ENCODE peak calls at places on chromosomes 7 and 10, in seven cellular contexts. One of them, this sample, is unnamed.

GRCh38 chr10:79413196-79413595 is 32.2 kb downstream of the ZCCHC24 start:
- DNase-seq in activated naive CD8-positive, alpha-beta T cell treated with anti-CD3 and anti-CD28 coated beads, Interleukin-2, amount 10 ng/mL, durations not matched to agents 7 days and 5 days: no peak
- DNase-seq in NCI-H1092 treated with DMSO at 0.1 percent for 48 hours: no peak
- DNase-seq in effector CD4-positive, alpha-beta T cell: no peak
- DNase-seq in stimulated activated CD4-positive, alpha-beta T cell treated with anti-CD3 and anti-CD28 coated beads, Interleukin-1b, Interleukin-23, amount 100 ng/mL, for 1 hour: no peak
- DNase-seq in T-cell: no peak
- DNase-seq in kidney tubule cell: no peak
- DNase-seq in this sample: no peak

GRCh38 chr7:157438121-157439025 is 101.6 kb downstream of the DNAJB6 start:
- DNase-seq in effector CD4-positive, alpha-beta T cell: no peak
- DNase-seq in NCI-H1092 treated with DMSO at 0.1 percent for 48 hours: no peak
- DNase-seq in activated naive CD8-positive, alpha-beta T cell treated with anti-CD3 and anti-CD28 coated beads, Interleukin-2, amount 10 ng/mL, durations not matched to agents 7 days and 5 days: no peak
- DNase-seq in kidney tubule cell: no peak
- DNase-seq in T-cell: no peak
- DNase-seq in stimulated activated CD4-positive, alpha-beta T cell treated with anti-CD3 and anti-CD28 coated beads, Interleukin-1b, Interleukin-23, amount 100 ng/mL, for 1 hour: no peak
- DNase-seq in this sample: no peak

GRCh38 chr7:157440346-157441022 is 103.7 kb downstream of the DNAJB6 start:
- DNase-seq in stimulated activated CD4-positive, alpha-beta T cell treated with anti-CD3 and anti-CD28 coated beads, Interleukin-1b, Interleukin-23, amount 100 ng/mL, for 1 hour: no peak
- DNase-seq in T-cell: no peak
- DNase-seq in effector CD4-positive, alpha-beta T cell: no peak
- DNase-seq in activated naive CD8-positive, alpha-beta T cell treated with anti-CD3 and anti-CD28 coated beads, Interleukin-2, amount 10 ng/mL, durations not matched to agents 7 days and 5 days: no peak
- DNase-seq in NCI-H1092 treated with DMSO at 0.1 percent for 48 hours: no peak
- DNase-seq in kidney tubule cell: no peak
- DNase-seq in this sample: no peak

GRCh38 chr10:87861566-87861952 is 1.8 kb downstream of the KLLN start:
- DNase-seq in activated naive CD8-positive, alpha-beta T cell treated with anti-CD3 and anti-CD28 coated beads, Interleukin-2, amount 10 ng/mL, durations not matched to agents 7 days and 5 days: no peak
- DNase-seq in effector CD4-positive, alpha-beta T cell: no peak
- DNase-seq in T-cell: no peak
- DNase-seq in stimulated activated CD4-positive, alpha-beta T cell treated with anti-CD3 and anti-CD28 coated beads, Interleukin-1b, Interleukin-23, amount 100 ng/mL, for 1 hour: no peak
- DNase-seq in NCI-H1092 treated with DMSO at 0.1 percent for 48 hours: no peak
- DNase-seq in kidney tubule cell: peak; percentile 83
- DNase-seq in this sample: no peak

GRCh38 chr7:147308539-147308938 is 1191.9 kb downstream of the CNTNAP2 start:
- DNase-seq in T-cell: no peak
- DNase-seq in NCI-H1092 treated with DMSO at 0.1 percent for 48 hours: no peak
- DNase-seq in stimulated activated CD4-positive, alpha-beta T cell treated with anti-CD3 and anti-CD28 coated beads, Interleukin-1b, Interleukin-23, amount 100 ng/mL, for 1 hour: no peak
- DNase-seq in kidney tubule cell: no peak
- DNase-seq in activated naive CD8-positive, alpha-beta T cell treated with anti-CD3 and anti-CD28 coated beads, Interleukin-2, amount 10 ng/mL, durations not matched to agents 7 days and 5 days: no peak
- DNase-seq in effector CD4-positive, alpha-beta T cell: no peak
- DNase-seq in this sample: no peak

GRCh38 chr7:26167293-26167934 is 15.4 kb downstream of the NFE2L3 start:
- DNase-seq in effector CD4-positive, alpha-beta T cell: no peak
- DNase-seq in T-cell: peak; percentile 16
- DNase-seq in kidney tubule cell: peak; percentile 49
- DNase-seq in NCI-H1092 treated with DMSO at 0.1 percent for 48 hours: no peak
- DNase-seq in activated naive CD8-positive, alpha-beta T cell treated with anti-CD3 and anti-CD28 coated beads, Interleukin-2, amount 10 ng/mL, durations not matched to agents 7 days and 5 days: no peak
- DNase-seq in stimulated activated CD4-positive, alpha-beta T cell treated with anti-CD3 and anti-CD28 coated beads, Interleukin-1b, Interleukin-23, amount 100 ng/mL, for 1 hour: no peak
- DNase-seq in this sample: no peak

GRCh38 chr10:83372646-83373045 is 766.7 kb upstream of the GHITM start:
- DNase-seq in kidney tubule cell: no peak
- DNase-seq in T-cell: no peak
- DNase-seq in activated naive CD8-positive, alpha-beta T cell treated with anti-CD3 and anti-CD28 coated beads, Interleukin-2, amount 10 ng/mL, durations not matched to agents 7 days and 5 days: no peak
- DNase-seq in NCI-H1092 treated with DMSO at 0.1 percent for 48 hours: no peak
- DNase-seq in stimulated activated CD4-positive, alpha-beta T cell treated with anti-CD3 and anti-CD28 coated beads, Interleukin-1b, Interleukin-23, amount 100 ng/mL, for 1 hour: no peak
- DNase-seq in effector CD4-positive, alpha-beta T cell: no peak
- DNase-seq in this sample: no peak

GRCh38 chr10:118980870-118981269 is 48.6 kb upstream of the NANOS1 start:
- DNase-seq in activated naive CD8-positive, alpha-beta T cell treated with anti-CD3 and anti-CD28 coated beads, Interleukin-2, amount 10 ng/mL, durations not matched to agents 7 days and 5 days: no peak
- DNase-seq in stimulated activated CD4-positive, alpha-beta T cell treated with anti-CD3 and anti-CD28 coated beads, Interleukin-1b, Interleukin-23, amount 100 ng/mL, for 1 hour: no peak
- DNase-seq in T-cell: no peak
- DNase-seq in effector CD4-positive, alpha-beta T cell: no peak
- DNase-seq in kidney tubule cell: no peak
- DNase-seq in NCI-H1092 treated with DMSO at 0.1 percent for 48 hours: no peak
- DNase-seq in this sample: no peak

GRCh38 chr7:128827248-128827958 is 2.8 kb upstream of the FLNC start:
- DNase-seq in effector CD4-positive, alpha-beta T cell: no peak
- DNase-seq in stimulated activated CD4-positive, alpha-beta T cell treated with anti-CD3 and anti-CD28 coated beads, Interleukin-1b, Interleukin-23, amount 100 ng/mL, for 1 hour: no peak
- DNase-seq in kidney tubule cell: peak; percentile 63
- DNase-seq in NCI-H1092 treated with DMSO at 0.1 percent for 48 hours: no peak
- DNase-seq in activated naive CD8-positive, alpha-beta T cell treated with anti-CD3 and anti-CD28 coated beads, Interleukin-2, amount 10 ng/mL, durations not matched to agents 7 days and 5 days: no peak
- DNase-seq in T-cell: no peak
- DNase-seq in this sample: no peak

GRCh38 chr7:142866361-142867096 is 11.7 kb downstream of the EPHB6 start:
- DNase-seq in stimulated activated CD4-positive, alpha-beta T cell treated with anti-CD3 and anti-CD28 coated beads, Interleukin-1b, Interleukin-23, amount 100 ng/mL, for 1 hour: no peak
- DNase-seq in T-cell: no peak
- DNase-seq in activated naive CD8-positive, alpha-beta T cell treated with anti-CD3 and anti-CD28 coated beads, Interleukin-2, amount 10 ng/mL, durations not matched to agents 7 days and 5 days: no peak
- DNase-seq in kidney tubule cell: peak; percentile 46
- DNase-seq in effector CD4-positive, alpha-beta T cell: no peak
- DNase-seq in NCI-H1092 treated with DMSO at 0.1 percent for 48 hours: peak; percentile 20
- DNase-seq in this sample: no peak

GRCh38 chr10:64060389-64060788 is 539.2 kb downstream of the REEP3 start:
- DNase-seq in stimulated activated CD4-positive, alpha-beta T cell treated with anti-CD3 and anti-CD28 coated beads, Interleukin-1b, Interleukin-23, amount 100 ng/mL, for 1 hour: no peak
- DNase-seq in NCI-H1092 treated with DMSO at 0.1 percent for 48 hours: no peak
- DNase-seq in kidney tubule cell: no peak
- DNase-seq in effector CD4-positive, alpha-beta T cell: no peak
- DNase-seq in activated naive CD8-positive, alpha-beta T cell treated with anti-CD3 and anti-CD28 coated beads, Interleukin-2, amount 10 ng/mL, durations not matched to agents 7 days and 5 days: no peak
- DNase-seq in T-cell: no peak
- DNase-seq in this sample: no peak

GRCh38 chr7:29370531-29371314 is 176.1 kb downstream of the CHN2 start:
- DNase-seq in NCI-H1092 treated with DMSO at 0.1 percent for 48 hours: no peak
- DNase-seq in T-cell: no peak
- DNase-seq in activated naive CD8-positive, alpha-beta T cell treated with anti-CD3 and anti-CD28 coated beads, Interleukin-2, amount 10 ng/mL, durations not matched to agents 7 days and 5 days: no peak
- DNase-seq in stimulated activated CD4-positive, alpha-beta T cell treated with anti-CD3 and anti-CD28 coated beads, Interleukin-1b, Interleukin-23, amount 100 ng/mL, for 1 hour: no peak
- DNase-seq in kidney tubule cell: peak; percentile 73
- DNase-seq in effector CD4-positive, alpha-beta T cell: no peak
- DNase-seq in this sample: no peak